ENCODE peak calls at places on chromosomes 11 and 22, in six cellular contexts. R is fibroblast of lung, Y is IMR-90, G is MM.1S, X is GM23338, E is endothelial cell of umbilical vein. F is an unnamed sample.

GRCh38 chr11:22703040-22703439 is 36.6 kb downstream of the GAS2 start:
- DNase-seq in X (peak; percentile 33), R (peak; percentile 51), G (no peak), E (peak; percentile 93), Y (peak; percentile 77), F (peak; percentile 90)

GRCh38 chr11:102171101-102171500 is 60.9 kb downstream of the YAP1 start:
- DNase-seq in X (no peak), Y (peak; percentile 85), R (peak; percentile 95), G (no peak), E (peak; percentile 50), F (no peak)

GRCh38 chr22:49877642-49878041 is 24.0 kb downstream of the ZBED4 start:
- DNase-seq in R (no peak), X (no peak), E (no peak), Y (no peak), G (no peak), F (no peak)

GRCh38 chr11:63985812-63986155 is 454 bp upstream of the OTUB1 start:
- DNase-seq in X (peak; percentile 66), G (peak; percentile 57), E (no peak), R (no peak), Y (no peak), F (no peak)

GRCh38 chr22:45101828-45102227 is 61.9 kb upstream of the NUP50 start:
- DNase-seq in Y (peak; percentile 72), R (peak; percentile 76), E (peak; percentile 30), X (peak; percentile 91), G (peak; percentile 39), F (peak; percentile 69)

GRCh38 chr11:111417011-111417765 is 38.1 kb upstream of the POU2AF1 start:
- DNase-seq in X (no peak), Y (peak; percentile 73), G (peak; percentile 84), E (no peak), R (peak; percentile 7), F (no peak)

GRCh38 chr22:44901301-44901700 is 108.5 kb downstream of the PHF21B start:
- DNase-seq in R (peak; percentile 21), X (no peak), E (no peak), Y (peak; percentile 13), G (no peak), F (no peak)

GRCh38 chr22:26884921-26885320 is 227.5 kb downstream of the MIAT start:
- DNase-seq in R (no peak), E (no peak), Y (no peak), G (no peak), X (no peak), F (no peak)

GRCh38 chr11:84260862-84261261 is 974.7 kb upstream of the CCDC90B start:
- DNase-seq in R (no peak), G (no peak), Y (no peak), E (no peak), X (no peak), F (no peak)

GRCh38 chr22:19035474-19036228 is 86.6 kb downstream of the DGCR2 start:
- DNase-seq in E (no peak), Y (no peak), G (no peak), R (peak; percentile 8), X (peak; percentile 74), F (no peak)

GRCh38 chr22:46088541-46089311 is 61.6 kb upstream of the PPARA start:
- DNase-seq in X (no peak), R (peak; percentile 72), E (peak; percentile 79), Y (peak; percentile 64), G (no peak), F (no peak)

GRCh38 chr22:21972293-21972779 is 10.3 kb downstream of the TOP3B start:
- DNase-seq in E (peak; percentile 40), G (peak; percentile 43), Y (peak; percentile 23), R (peak; percentile 24), X (peak; percentile 75), F (peak; percentile 43)

GRCh38 chr11:120612363-120613263 is 101.1 kb downstream of the GRIK4 start:
- DNase-seq in Y (peak; percentile 67), E (peak; percentile 57), X (no peak), R (peak; percentile 83), G (peak; percentile 52), F (peak; percentile 71)

GRCh38 chr22:38767313-38767712 is 11.5 kb upstream of the SUN2 start:
- DNase-seq in G (no peak), Y (no peak), X (no peak), R (no peak), E (no peak), F (no peak)

GRCh38 chr11:858993-859339 is 16.3 kb downstream of the TSPAN4 start:
- DNase-seq in G (no peak), E (no peak), Y (no peak), X (no peak), R (no peak), F (no peak)

DNA sequence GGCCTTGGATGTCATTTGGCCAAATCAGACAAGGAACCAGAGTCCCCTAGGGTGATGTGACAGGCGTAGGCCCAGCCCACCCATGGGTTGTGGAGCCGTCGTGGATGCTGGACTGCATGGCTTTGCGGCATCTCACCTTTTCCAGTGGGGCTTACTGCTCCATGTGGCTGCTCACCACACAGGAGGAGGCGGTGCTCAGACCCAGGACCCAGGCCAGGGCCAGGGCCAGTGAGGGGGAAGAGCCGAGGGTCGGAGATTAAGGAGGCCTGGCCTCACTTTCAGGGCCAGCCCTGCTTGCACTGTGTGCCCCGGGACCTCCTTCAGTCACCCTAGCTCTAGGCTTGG is 105.6 kb downstream of the ST3GAL4 start:
- DNase-seq in Y (no peak), E (no peak), R (no peak), X (no peak), G (no peak), F (no peak)
- H2AFZ ChIP-seq in Y (no peak overlapping the region), E (no peak overlapping the region), R (no peak overlapping the region), X (no peak overlapping the region), G (no peak overlapping the region), F (no peak overlapping the region)

DNA sequence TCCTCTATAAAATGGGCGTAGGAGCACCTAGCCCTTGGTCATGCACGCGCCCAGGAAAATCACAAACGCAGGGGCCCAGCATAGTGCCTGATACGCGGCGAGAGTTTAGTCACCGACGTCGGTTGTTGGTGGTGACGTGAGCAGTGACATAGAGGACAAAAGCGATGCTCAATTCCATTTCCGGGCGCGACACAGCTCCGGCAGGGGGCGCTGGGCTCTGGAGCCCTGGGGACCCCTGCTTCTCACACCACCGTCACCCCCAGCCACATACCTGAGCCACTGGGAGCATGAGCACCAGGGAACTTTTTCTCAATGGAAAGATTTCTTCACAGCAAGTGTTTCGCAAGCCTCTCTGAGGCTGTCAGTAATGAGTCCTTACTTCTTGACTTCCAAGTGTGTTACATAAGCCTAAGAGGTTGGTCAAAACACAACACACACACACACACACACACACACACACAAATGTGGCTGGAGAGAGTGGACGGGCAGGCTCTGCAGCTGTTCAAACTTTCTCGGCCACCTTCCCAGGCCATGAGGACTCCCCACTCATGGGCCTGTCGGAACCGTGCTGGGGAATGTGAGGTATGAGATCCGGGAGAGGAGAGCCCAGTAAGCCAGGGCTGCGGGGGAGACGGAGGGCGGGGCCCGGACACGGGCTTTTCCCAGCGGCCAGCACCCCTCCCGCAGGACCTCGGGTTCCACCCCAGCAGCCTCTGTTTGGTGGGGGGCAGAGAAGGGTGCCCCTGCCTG is 36.9 kb upstream of the LINC01488 start:
- DNase-seq in E (no peak), G (no peak), R (peak; percentile 94), X (peak; percentile 60), Y (peak; percentile 93), F (peak; percentile 77)
- TF ChIP-seq CTCF in E (peak; percentile 19), G (no peak), R (peak; percentile 19), X (peak; percentile 55), Y (peak; percentile 56), F (peak; percentile 30)

DNA sequence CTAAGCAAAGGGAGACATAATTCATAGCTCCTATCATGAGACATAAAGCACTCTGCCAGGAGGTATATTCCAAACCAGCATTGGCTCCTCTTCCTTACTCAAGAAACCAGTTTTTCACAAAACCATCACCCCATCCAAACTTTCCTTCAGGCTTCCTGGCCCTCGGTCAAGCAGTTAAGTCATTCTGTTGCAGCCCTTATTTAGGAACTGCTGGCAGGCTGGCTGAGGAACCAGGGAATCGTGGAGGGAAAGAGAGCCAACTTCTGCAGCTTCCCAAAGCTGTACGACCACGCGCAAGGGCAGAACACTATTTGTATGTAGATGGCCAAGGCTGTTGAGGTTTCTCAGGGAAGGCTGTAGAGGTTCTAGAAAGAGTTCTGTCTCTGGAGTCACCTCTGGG is 669 bp downstream of the IFT46 start:
- DNase-seq in G (no peak), R (peak; percentile 34), X (peak; percentile 6), Y (no peak), E (no peak), F (no peak)
- H2AFZ ChIP-seq in G (no peak overlapping the region), R (no peak overlapping the region), X (no peak overlapping the region), Y (peak overlapping the region; percentile 26), E (no peak overlapping the region), F (no peak overlapping the region)

GRCh38 chr11:100860318-100860896 is 173.3 kb downstream of the ARHGAP42 start:
- DNase-seq in G (no peak), R (no peak), X (peak; percentile 34), E (no peak), Y (no peak), F (no peak)

GRCh38 chr11:100866453-100866852 is 179.4 kb downstream of the ARHGAP42 start:
- DNase-seq in R (no peak), X (no peak), Y (no peak), E (no peak), G (no peak), F (no peak)

GRCh38 chr11:100865443-100865842 is 178.4 kb downstream of the ARHGAP42 start:
- DNase-seq in X (no peak), R (no peak), G (no peak), Y (peak; percentile 30), E (no peak), F (no peak)

GRCh38 chr11:100861221-100861620 is 174.1 kb downstream of the ARHGAP42 start:
- DNase-seq in E (no peak), Y (no peak), X (no peak), R (no peak), G (no peak), F (peak; percentile 18)

GRCh38 chr11:100863080-100863581 is 176.0 kb downstream of the ARHGAP42 start:
- DNase-seq in R (peak; percentile 78), X (peak; percentile 21), E (peak; percentile 3), Y (peak; percentile 95), G (peak; percentile 95), F (peak; percentile 50)
- TF ChIP-seq CTCF in R (no peak), X (no peak), E (no peak), Y (no peak), G (no peak), F (no peak)

GRCh38 chr11:93633835-93634234 is 27.6 kb upstream of the CEP295 start:
- DNase-seq in G (no peak), R (no peak), E (no peak), X (no peak), Y (no peak), F (no peak)
- H2AFZ ChIP-seq in G (no peak overlapping the region), R (no peak overlapping the region), E (no peak overlapping the region), X (peak overlapping the region; percentile 69), Y (no peak overlapping the region), F (no peak overlapping the region)

GRCh38 chr11:76235233-76236091 is 29.2 kb upstream of the WNT11 start:
- DNase-seq in E (peak; percentile 95), X (peak; percentile 98), Y (peak; percentile 91), G (peak; percentile 93), R (peak; percentile 94), F (peak; percentile 95)
- TF ChIP-seq CTCF in E (no peak), X (no peak), Y (no peak), G (no peak), R (no peak), F (no peak)

DNA sequence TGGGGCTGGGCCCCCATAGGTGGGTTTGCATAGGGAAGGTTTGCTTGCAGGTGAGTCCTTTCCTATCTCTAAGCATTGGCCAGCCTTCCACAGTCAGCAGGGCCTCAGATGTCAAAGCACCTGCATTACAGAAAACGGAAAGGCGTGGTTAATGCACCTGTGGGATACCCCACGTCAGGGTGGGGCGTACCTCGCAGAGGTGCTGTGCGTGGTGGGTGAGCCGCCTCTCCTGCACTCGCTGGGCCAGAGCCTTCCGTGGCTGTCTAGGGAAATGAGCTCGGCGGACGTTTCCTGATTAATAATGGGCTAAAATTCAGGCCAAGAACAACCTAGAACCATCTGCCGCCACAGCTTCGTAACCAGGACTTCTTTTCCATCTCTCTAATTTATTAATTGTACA is 32.3 kb downstream of the ST14 start:
- DNase-seq in Y (no peak), R (no peak), E (no peak), X (no peak), G (no peak), F (no peak)
- H2AFZ ChIP-seq in Y (no peak overlapping the region), R (no peak overlapping the region), E (no peak overlapping the region), X (no peak overlapping the region), G (no peak overlapping the region), F (no peak overlapping the region)